ENCODE peak calls at places on chromosomes 7 and 10, in ten cellular contexts. Y is H9, S is left ventricle myocardium inferior, A is Peyer's patch, Q is psoas muscle, V is heart right ventricle, J is prostate gland, E is cardiac muscle cell, K is foreskin keratinocyte, R is neural progenitor cell. B is an unnamed sample.

GRCh38 chr10:90181251-90181691 is 479.9 kb downstream of the KIF20B start:
- DNase-seq in J (no peak), E (no peak), A (no peak), R (no peak), Y (no peak), V (no peak), S (no peak), Q (no peak), K (no peak), B (no peak)

GRCh38 chr7:924541-925231 is 29.8 kb downstream of the ADAP1 start:
- DNase-seq in V (peak), J (no peak), K (no peak), E (no peak), Q (peak), S (peak), R (no peak), A (peak), Y (no peak), B (peak)

GRCh38 chr10:83983578-83984255 is 155.6 kb upstream of the GHITM start:
- DNase-seq in R (no peak), J (no peak), V (no peak), K (peak), Y (peak), Q (no peak), S (no peak), E (no peak), A (no peak), B (no peak)

GRCh38 chr7:34838329-34838728 is 180.3 kb downstream of the NPSR1 start:
- DNase-seq in Y (no peak), E (no peak), S (no peak), A (no peak), K (no peak), V (no peak), J (no peak), R (no peak), Q (no peak), B (no peak)

GRCh38 chr7:28155019-28155660 is 25.5 kb downstream of the JAZF1 start:
- DNase-seq in V (no peak), S (no peak), A (no peak), R (no peak), E (no peak), J (no peak), K (no peak), Q (no peak), Y (no peak), B (no peak)

GRCh38 chr10:43272030-43272429 is 5.2 kb upstream of the RASGEF1A start:
- DNase-seq in Y (no peak), E (no peak), J (no peak), R (no peak), V (no peak), A (no peak), S (no peak), Q (no peak), K (no peak), B (no peak)

GRCh38 chr10:31018977-31019376 is 12.7 kb downstream of the ZNF438 start:
- DNase-seq in E (no peak), A (no peak), Y (no peak), J (no peak), Q (no peak), K (no peak), S (no peak), V (no peak), R (peak), B (no peak)

GRCh38 chr10:28981007-28981406 is 303.7 kb downstream of the BAMBI start:
- DNase-seq in S (no peak), E (no peak), Q (no peak), Y (no peak), J (no peak), A (no peak), V (no peak), R (no peak), K (no peak), B (no peak)

GRCh38 chr7:54995631-54996340 is 23.0 kb upstream of the EGFR start:
- DNase-seq in Q (no peak), E (no peak), J (peak), R (no peak), V (no peak), K (peak), S (no peak), A (no peak), Y (no peak), B (no peak)

GRCh38 chr7:87210506-87210905 is 9.0 kb downstream of the TMEM243 start:
- DNase-seq in R (no peak), Y (no peak), J (no peak), K (no peak), E (no peak), V (no peak), Q (no peak), A (no peak), S (no peak), B (no peak)

GRCh38 chr7:127189074-127189473 is 63.7 kb downstream of the GRM8 start:
- DNase-seq in E (no peak), R (no peak), V (no peak), Y (no peak), Q (no peak), K (no peak), A (no peak), J (no peak), S (no peak), B (no peak)

GRCh38 chr7:100430450-100431285 is 1.0 kb downstream of the MEPCE start:
- DNase-seq in K (no peak), A (no peak), J (no peak), E (peak), R (peak), S (no peak), Q (peak), Y (no peak), V (no peak), B (peak)

GRCh38 chr7:111076205-111076604 is 14.7 kb upstream of the LRRN3 start:
- DNase-seq in Q (no peak), V (no peak), Y (no peak), A (no peak), E (no peak), R (no peak), J (no peak), K (peak), S (no peak), B (no peak)

GRCh38 chr10:99775850-99776249 is 6.6 kb upstream of the ABCC2 start:
- DNase-seq in V (no peak), S (no peak), Q (no peak), E (no peak), R (no peak), K (peak), A (no peak), Y (no peak), J (no peak), B (no peak)

GRCh38 chr7:12674861-12675260 is 12.6 kb upstream of the ARL4A start:
- DNase-seq in E (no peak), R (peak), Q (no peak), K (no peak), V (no peak), Y (peak), S (no peak), J (no peak), A (no peak), B (no peak)

GRCh38 chr7:2715341-2716231 is 27.6 kb downstream of the AMZ1 start:
- DNase-seq in S (no peak), R (no peak), Y (no peak), Q (no peak), J (no peak), K (no peak), V (no peak), E (peak), A (no peak), B (no peak)

GRCh38 chr10:80139290-80139689 is 6.8 kb downstream of the PLAC9 start:
- DNase-seq in A (no peak), E (no peak), Q (no peak), Y (no peak), K (no peak), V (no peak), S (no peak), J (no peak), R (no peak), B (no peak)

GRCh38 chr10:3747984-3748383 is 37.0 kb downstream of the KLF6 start:
- DNase-seq in A (no peak), J (peak), Q (no peak), E (no peak), V (no peak), K (no peak), S (no peak), R (no peak), Y (no peak), B (no peak)
- H3K27ac ChIP-seq in A (no peak), J (peak), Q (peak), E (no peak), V (peak), K (no peak), S (peak), R (no peak), Y (no peak), B (no peak)

GRCh38 chr10:36888925-36889573 is 236.3 kb upstream of the ANKRD30A start:
- DNase-seq in V (no peak), Y (peak), E (peak), K (peak), Q (no peak), A (no peak), J (no peak), S (no peak), R (peak), B (no peak)
- TF ChIP-seq CTCF in V (no peak), Y (peak), E (peak), K (peak), Q (no peak), A (no peak), J (no peak), S (no peak), R (peak), B (no peak)

GRCh38 chr10:86179143-86179505 is 187.5 kb downstream of the GRID1 start:
- DNase-seq in S (no peak), Q (no peak), R (no peak), Y (no peak), A (no peak), K (no peak), E (no peak), J (no peak), V (no peak), B (peak)
- H3K27ac ChIP-seq in S (no peak), Q (no peak), R (no peak), Y (no peak), A (no peak), K (no peak), E (no peak), J (no peak), V (no peak), B (no peak)

GRCh38 chr10:61592581-61592980 is 70.1 kb upstream of the CABCOCO1 start:
- DNase-seq in J (no peak), V (no peak), R (peak), E (peak), A (no peak), K (no peak), S (no peak), Y (peak), Q (no peak), B (no peak)
- TF ChIP-seq CTCF in J (no peak), V (no peak), R (peak), E (peak), A (peak), K (peak), S (no peak), Y (peak), Q (no peak), B (no peak)